ENCODE peak calls at places on chromosome 10, in nine cellular contexts. One of them, this sample, is unnamed.
A peak's percentile ranks its signal among the peaks of the same experiment; 100 is the strongest.

GRCh38 chr10:42690449-42691360 is 52.3 kb upstream of the ZNF33B start:
- DNase-seq in GM12878: no peak
- DNase-seq in HepG2: peak; percentile 14
- DNase-seq in GM23338: peak; percentile 72
- DNase-seq in HL-60: no peak
- DNase-seq in HCT116: peak; percentile 19
- DNase-seq in A549: peak; percentile 5
- DNase-seq in Panc1: no peak
- DNase-seq in K562: no peak
- DNase-seq in this sample: peak; percentile 71

GRCh38 chr10:12401466-12401865 is 52.1 kb downstream of the CAMK1D start:
- DNase-seq in HL-60: no peak
- DNase-seq in K562: no peak
- DNase-seq in Panc1: no peak
- DNase-seq in GM23338: no peak
- DNase-seq in HCT116: no peak
- DNase-seq in HepG2: no peak
- DNase-seq in A549: no peak
- DNase-seq in GM12878: no peak
- DNase-seq in this sample: no peak

GRCh38 chr10:70494536-70494935 is 16.0 kb downstream of the PALD1 start:
- DNase-seq in A549: no peak
- DNase-seq in HCT116: no peak
- DNase-seq in HL-60: peak; percentile 73
- DNase-seq in Panc1: no peak
- DNase-seq in GM12878: no peak
- DNase-seq in K562: no peak
- DNase-seq in HepG2: no peak
- DNase-seq in GM23338: no peak
- DNase-seq in this sample: no peak

GRCh38 chr10:62048919-62049636 is 147.6 kb downstream of the ARID5B start:
- DNase-seq in A549: peak; percentile 82
- DNase-seq in K562: peak; percentile 48
- DNase-seq in HL-60: no peak
- DNase-seq in HepG2: peak; percentile 94
- DNase-seq in HCT116: no peak
- DNase-seq in GM12878: no peak
- DNase-seq in Panc1: peak; percentile 88
- DNase-seq in GM23338: peak; percentile 85
- DNase-seq in this sample: peak; percentile 41

GRCh38 chr10:93165367-93165766 is 91.7 kb downstream of the CYP26A1 start:
- DNase-seq in Panc1: no peak
- DNase-seq in HL-60: no peak
- DNase-seq in HepG2: no peak
- DNase-seq in K562: no peak
- DNase-seq in A549: no peak
- DNase-seq in GM12878: no peak
- DNase-seq in HCT116: no peak
- DNase-seq in GM23338: no peak
- DNase-seq in this sample: no peak

GRCh38 chr10:109025187-109025586 is 898.1 kb downstream of the XPNPEP1 start:
- DNase-seq in A549: no peak
- DNase-seq in GM23338: no peak
- DNase-seq in HCT116: no peak
- DNase-seq in K562: no peak
- DNase-seq in HL-60: no peak
- DNase-seq in Panc1: no peak
- DNase-seq in HepG2: no peak
- DNase-seq in GM12878: no peak
- DNase-seq in this sample: no peak

GRCh38 chr10:69344591-69345244 is 66.4 kb downstream of the HK1 start:
- DNase-seq in GM12878: peak; percentile 28
- DNase-seq in HCT116: no peak
- DNase-seq in HL-60: no peak
- DNase-seq in HepG2: no peak
- DNase-seq in K562: no peak
- DNase-seq in Panc1: no peak
- DNase-seq in A549: no peak
- DNase-seq in GM23338: peak; percentile 49
- DNase-seq in this sample: no peak

GRCh38 chr10:101828734-101829551 is 10.7 kb upstream of the OGA start:
- DNase-seq in Panc1: no peak
- DNase-seq in K562: peak; percentile 3
- DNase-seq in HCT116: no peak
- DNase-seq in GM23338: peak; percentile 31
- DNase-seq in A549: no peak
- DNase-seq in HL-60: no peak
- DNase-seq in GM12878: no peak
- DNase-seq in HepG2: no peak
- DNase-seq in this sample: no peak

GRCh38 chr10:31090894-31091607 is 59.4 kb upstream of the ZNF438 start:
- DNase-seq in GM12878: peak; percentile 84
- DNase-seq in A549: no peak
- DNase-seq in HCT116: no peak
- DNase-seq in HepG2: no peak
- DNase-seq in K562: no peak
- DNase-seq in GM23338: no peak
- DNase-seq in Panc1: no peak
- DNase-seq in HL-60: no peak
- DNase-seq in this sample: no peak

GRCh38 chr10:131561897-131562296 is 250.4 kb upstream of the TCERG1L start:
- DNase-seq in GM12878: no peak
- DNase-seq in HepG2: no peak
- DNase-seq in Panc1: no peak
- DNase-seq in K562: no peak
- DNase-seq in HL-60: no peak
- DNase-seq in A549: no peak
- DNase-seq in GM23338: no peak
- DNase-seq in HCT116: no peak
- DNase-seq in this sample: no peak

GRCh38 chr10:75449320-75450061 is 18.1 kb downstream of the LRMDA start:
- DNase-seq in HCT116: no peak
- DNase-seq in HL-60: no peak
- DNase-seq in K562: no peak
- DNase-seq in A549: no peak
- DNase-seq in Panc1: no peak
- DNase-seq in GM12878: no peak
- DNase-seq in HepG2: no peak
- DNase-seq in GM23338: no peak
- DNase-seq in this sample: no peak

GRCh38 chr10:70328018-70328417 is 44.2 kb upstream of the NPFFR1 start:
- DNase-seq in HL-60: no peak
- DNase-seq in Panc1: no peak
- DNase-seq in A549: no peak
- DNase-seq in GM23338: no peak
- DNase-seq in K562: no peak
- DNase-seq in GM12878: no peak
- DNase-seq in HepG2: no peak
- DNase-seq in HCT116: no peak
- DNase-seq in this sample: no peak

GRCh38 chr10:60246382-60246781 is 143.3 kb downstream of the ANK3 start:
- DNase-seq in K562: no peak
- DNase-seq in A549: no peak
- DNase-seq in HCT116: no peak
- DNase-seq in GM12878: no peak
- DNase-seq in GM23338: no peak
- DNase-seq in HL-60: no peak
- DNase-seq in HepG2: no peak
- DNase-seq in Panc1: no peak
- DNase-seq in this sample: no peak

GRCh38 chr10:100341953-100342626 is 4.9 kb upstream of the SCD start:
- DNase-seq in Panc1: no peak
- DNase-seq in HepG2: peak; percentile 87
- DNase-seq in GM23338: peak; percentile 83
- DNase-seq in GM12878: no peak
- DNase-seq in HCT116: peak; percentile 64
- DNase-seq in A549: peak; percentile 82
- DNase-seq in HL-60: peak; percentile 67
- DNase-seq in K562: peak; percentile 48
- DNase-seq in this sample: peak; percentile 73
- TF ChIP-seq REST in Panc1: peak; percentile 34
- TF ChIP-seq REST in HepG2: peak; percentile 55
- TF ChIP-seq REST in GM23338: no peak
- TF ChIP-seq REST in GM12878: no peak
- TF ChIP-seq REST in HCT116: no peak
- TF ChIP-seq REST in A549: no peak
- TF ChIP-seq REST in HL-60: no peak
- TF ChIP-seq REST in K562: no peak
- TF ChIP-seq REST in this sample: no peak

DNA sequence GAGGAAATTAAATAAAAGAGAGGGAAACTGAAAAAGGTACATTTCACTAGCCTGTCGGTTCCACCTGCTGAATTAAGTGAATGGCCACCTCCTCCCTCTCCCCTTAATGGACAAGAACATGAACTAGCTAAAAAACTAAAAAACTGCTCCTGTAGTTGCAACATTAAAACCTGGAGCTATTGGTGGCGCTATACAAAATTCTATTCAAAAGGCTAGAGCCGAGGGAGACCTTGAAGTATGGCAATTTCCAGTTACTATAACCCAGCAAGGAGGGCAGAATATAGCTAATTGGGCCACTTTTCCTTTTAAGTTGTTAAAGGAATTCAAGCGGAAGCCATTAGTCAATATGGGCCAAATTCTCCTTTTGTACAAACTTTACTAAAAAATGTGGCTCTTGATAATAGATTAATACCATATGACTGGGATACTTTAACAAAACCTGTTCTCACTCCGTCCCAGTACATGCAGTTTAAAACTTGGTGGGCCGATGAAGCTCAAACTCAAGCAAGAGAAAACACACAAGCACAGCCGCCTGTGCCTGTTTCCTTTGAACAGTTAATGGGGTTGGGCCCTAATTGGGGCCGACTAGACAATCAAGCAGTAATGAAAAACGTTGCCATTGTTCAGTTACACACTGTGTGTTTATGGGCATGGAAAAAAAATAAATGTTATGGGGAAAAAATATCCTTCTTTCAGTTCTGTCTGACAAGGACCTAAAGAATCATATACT is 6.5 kb upstream of the CHST3 start:
- DNase-seq in HepG2: peak; percentile 44
- DNase-seq in A549: peak; percentile 47
- DNase-seq in GM12878: no peak
- DNase-seq in K562: no peak
- DNase-seq in Panc1: no peak
- DNase-seq in HCT116: no peak
- DNase-seq in GM23338: peak; percentile 58
- DNase-seq in HL-60: no peak
- DNase-seq in this sample: no peak
- TF ChIP-seq CTCF in HepG2: peak; percentile 26
- TF ChIP-seq CTCF in A549: peak; percentile 23
- TF ChIP-seq CTCF in GM12878: no peak
- TF ChIP-seq CTCF in K562: peak; percentile 45
- TF ChIP-seq CTCF in Panc1: no peak
- TF ChIP-seq CTCF in HCT116: no peak
- TF ChIP-seq CTCF in GM23338: peak; percentile 53
- TF ChIP-seq CTCF in HL-60: no peak
- TF ChIP-seq CTCF in this sample: peak; percentile 20

GRCh38 chr10:53487019-53487983 is 714.7 kb upstream of the MBL2 start:
- DNase-seq in GM23338: no peak
- DNase-seq in Panc1: no peak
- DNase-seq in GM12878: no peak
- DNase-seq in HCT116: no peak
- DNase-seq in HL-60: no peak
- DNase-seq in A549: no peak
- DNase-seq in HepG2: no peak
- DNase-seq in K562: no peak
- DNase-seq in this sample: no peak
- TF ChIP-seq REST in GM23338: no peak
- TF ChIP-seq REST in Panc1: no peak
- TF ChIP-seq REST in GM12878: no peak
- TF ChIP-seq REST in HCT116: no peak
- TF ChIP-seq REST in HL-60: no peak
- TF ChIP-seq REST in A549: no peak
- TF ChIP-seq REST in HepG2: no peak
- TF ChIP-seq REST in K562: no peak
- TF ChIP-seq REST in this sample: no peak

GRCh38 chr10:34228066-34228465 is 587.0 kb downstream of the PARD3 start:
- DNase-seq in K562: no peak
- DNase-seq in A549: no peak
- DNase-seq in HepG2: no peak
- DNase-seq in GM12878: no peak
- DNase-seq in GM23338: no peak
- DNase-seq in HL-60: no peak
- DNase-seq in HCT116: no peak
- DNase-seq in Panc1: no peak
- DNase-seq in this sample: no peak

GRCh38 chr10:34222359-34222758 is 592.7 kb downstream of the PARD3 start:
- DNase-seq in K562: no peak
- DNase-seq in HCT116: no peak
- DNase-seq in A549: no peak
- DNase-seq in GM12878: no peak
- DNase-seq in GM23338: no peak
- DNase-seq in HL-60: no peak
- DNase-seq in Panc1: no peak
- DNase-seq in HepG2: no peak
- DNase-seq in this sample: no peak

GRCh38 chr10:34219860-34220518 is 595.1 kb downstream of the PARD3 start:
- DNase-seq in HL-60: no peak
- DNase-seq in HepG2: no peak
- DNase-seq in HCT116: no peak
- DNase-seq in GM23338: no peak
- DNase-seq in K562: no peak
- DNase-seq in A549: no peak
- DNase-seq in GM12878: no peak
- DNase-seq in Panc1: no peak
- DNase-seq in this sample: no peak

DNA sequence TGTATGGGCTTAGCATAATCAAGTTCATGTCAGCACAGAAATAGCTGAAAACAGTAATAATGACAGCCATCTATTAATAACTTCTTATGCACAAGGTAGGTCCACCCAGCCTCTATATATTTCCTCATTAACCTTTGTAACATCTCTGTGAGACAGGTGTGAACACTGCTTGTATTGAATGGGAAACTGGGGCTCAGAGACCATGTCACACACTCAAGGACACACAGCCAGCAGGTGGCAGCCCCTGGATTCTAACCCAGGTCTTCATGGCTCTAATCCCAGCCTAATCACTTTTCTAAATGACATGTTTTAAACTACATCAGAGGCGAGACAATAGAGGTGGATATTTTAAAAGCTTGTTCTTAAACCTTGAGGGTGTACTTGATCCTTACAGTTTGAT is 591.4 kb downstream of the PARD3 start:
- DNase-seq in GM12878: no peak
- DNase-seq in HepG2: no peak
- DNase-seq in Panc1: no peak
- DNase-seq in K562: no peak
- DNase-seq in GM23338: no peak
- DNase-seq in HL-60: no peak
- DNase-seq in A549: no peak
- DNase-seq in HCT116: no peak
- DNase-seq in this sample: no peak
- TF ChIP-seq CTCF in GM12878: no peak
- TF ChIP-seq CTCF in HepG2: peak; percentile 23
- TF ChIP-seq CTCF in Panc1: peak; percentile 30
- TF ChIP-seq CTCF in K562: no peak
- TF ChIP-seq CTCF in GM23338: peak; percentile 17
- TF ChIP-seq CTCF in HL-60: no peak
- TF ChIP-seq CTCF in A549: peak; percentile 25
- TF ChIP-seq CTCF in HCT116: no peak
- TF ChIP-seq CTCF in this sample: no peak

GRCh38 chr10:97747573-97747972 is 10.6 kb downstream of the ZFYVE27 start:
- DNase-seq in A549: no peak
- DNase-seq in GM23338: no peak
- DNase-seq in HCT116: no peak
- DNase-seq in K562: no peak
- DNase-seq in GM12878: no peak
- DNase-seq in Panc1: no peak
- DNase-seq in HepG2: no peak
- DNase-seq in HL-60: no peak
- DNase-seq in this sample: no peak
- TF ChIP-seq REST in A549: no peak
- TF ChIP-seq REST in GM23338: no peak
- TF ChIP-seq REST in HCT116: no peak
- TF ChIP-seq REST in K562: no peak
- TF ChIP-seq REST in GM12878: no peak
- TF ChIP-seq REST in Panc1: no peak
- TF ChIP-seq REST in HepG2: no peak
- TF ChIP-seq REST in HL-60: no peak
- TF ChIP-seq REST in this sample: no peak